ENCODE peak calls at places on chromosomes 7 and 10, in ten cellular contexts. M is lung, X is BJ, G is T-helper 17 cell, Z is hepatic stellate cell, Q is HS-5, L is NCI-H1092, D is stromal cell of bone marrow, N is epithelial cell of prostate, A is NB4. O is an unnamed sample.

GRCh38 chr7:99737726-99738125 is 2.7 kb upstream of the CYP3A7 start:
- DNase-seq in M (no peak), X (no peak), G (no peak), Z (no peak), Q (no peak), L (no peak), D (no peak), N (peak; percentile 64), A (no peak), O (peak; percentile 30)

GRCh38 chr7:78185149-78185745 is 386.7 kb downstream of the PHTF2 start:
- DNase-seq in M (no peak), X (no peak), G (no peak), Z (no peak), Q (no peak), L (no peak), D (no peak), N (peak; percentile 31), A (no peak), O (no peak)

GRCh38 chr10:22459496-22459895 is 114.2 kb downstream of the SPAG6 start:
- DNase-seq in M (no peak), X (no peak), G (no peak), Z (no peak), Q (no peak), L (no peak), D (no peak), N (no peak), A (no peak), O (no peak)

GRCh38 chr10:26555719-26556368 is 117.7 kb downstream of the APBB1IP start:
- DNase-seq in M (peak; percentile 83), X (peak; percentile 48), G (no peak), Z (no peak), Q (no peak), L (no peak), D (peak; percentile 84), N (peak; percentile 29), A (peak; percentile 79), O (peak; percentile 32)

GRCh38 chr7:45147858-45148652 is 9.5 kb upstream of the RAMP3 start:
- DNase-seq in M (no peak), X (no peak), G (no peak), Z (no peak), Q (no peak), L (no peak), D (no peak), N (no peak), A (no peak), O (no peak)

GRCh38 chr7:12066561-12066960 is 144.5 kb upstream of the TMEM106B start:
- DNase-seq in M (no peak), X (no peak), G (no peak), Z (no peak), Q (peak; percentile 25), L (no peak), D (no peak), N (peak; percentile 91), A (no peak), O (no peak)

GRCh38 chr7:110317699-110318265 is 773.1 kb upstream of the LRRN3 start:
- DNase-seq in M (no peak), X (no peak), G (no peak), Z (peak; percentile 17), Q (no peak), L (no peak), D (no peak), N (no peak), A (peak; percentile 7), O (no peak)

GRCh38 chr7:131305152-131305551 is 22.5 kb upstream of the MKLN1 start:
- DNase-seq in M (no peak), X (no peak), G (no peak), Z (no peak), Q (no peak), L (no peak), D (no peak), N (no peak), A (no peak), O (no peak)

GRCh38 chr7:36016648-36017047 is 136.4 kb upstream of the EEPD1 start:
- DNase-seq in M (no peak), X (no peak), G (no peak), Z (no peak), Q (no peak), L (no peak), D (no peak), N (no peak), A (no peak), O (no peak)

GRCh38 chr7:27245124-27245797 is 2.7 kb downstream of the EVX1 start:
- DNase-seq in M (no peak), X (no peak), G (no peak), Z (no peak), Q (no peak), L (no peak), D (no peak), N (no peak), A (no peak), O (no peak)

GRCh38 chr7:41003031-41003925 is 699.6 kb downstream of the INHBA start:
- DNase-seq in M (peak; percentile 46), X (no peak), G (no peak), Z (no peak), Q (no peak), L (no peak), D (no peak), N (no peak), A (peak; percentile 73), O (no peak)

GRCh38 chr10:14244147-14244546 is 86.6 kb downstream of the FRMD4A start:
- DNase-seq in M (no peak), X (no peak), G (no peak), Z (no peak), Q (no peak), L (no peak), D (no peak), N (no peak), A (peak; percentile 15), O (no peak)

GRCh38 chr10:122143238-122143841 is 127.8 kb upstream of the BTBD16 start:
- DNase-seq in M (no peak), X (no peak), G (no peak), Z (no peak), Q (no peak), L (no peak), D (no peak), N (peak; percentile 27), A (peak; percentile 81), O (no peak)

GRCh38 chr10:27360581-27361172 is 120.1 kb upstream of the ACBD5 start:
- DNase-seq in M (peak; percentile 83), X (no peak), G (peak; percentile 81), Z (peak; percentile 25), Q (no peak), L (peak; percentile 53), D (peak; percentile 32), N (no peak), A (peak; percentile 78), O (peak; percentile 17)

GRCh38 chr7:2860627-2861133 is 16.6 kb upstream of the GNA12 start:
- DNase-seq in M (no peak), X (no peak), G (no peak), Z (no peak), Q (no peak), L (no peak), D (no peak), N (peak; percentile 75), A (no peak), O (no peak)

GRCh38 chr10:27637601-27638000 is 108.0 kb downstream of the MKX start:
- DNase-seq in M (no peak), X (no peak), G (no peak), Z (no peak), Q (no peak), L (no peak), D (no peak), N (no peak), A (no peak), O (no peak)

GRCh38 chr10:46094931-46095755 is 49.1 kb upstream of the MSMB start:
- DNase-seq in M (no peak), X (no peak), G (no peak), Z (no peak), Q (no peak), L (no peak), D (no peak), N (no peak), A (peak; percentile 56), O (no peak)

GRCh38 chr7:80134536-80135305 is at the start of gene GNAI1:
- DNase-seq in M (peak; percentile 71), X (no peak), G (no peak), Z (peak; percentile 63), Q (no peak), L (peak; percentile 85), D (peak; percentile 67), N (peak; percentile 70), A (peak; percentile 50), O (no peak)

GRCh38 chr7:112649560-112649959 is 140.6 kb downstream of the TMEM168 start:
- DNase-seq in M (no peak), X (no peak), G (no peak), Z (no peak), Q (no peak), L (no peak), D (no peak), N (no peak), A (no peak), O (no peak)

GRCh38 chr10:61262486-61263261 is 190.5 kb downstream of the TMEM26 start:
- DNase-seq in M (no peak), X (peak; percentile 51), G (no peak), Z (peak; percentile 11), Q (peak; percentile 45), L (no peak), D (peak; percentile 55), N (no peak), A (no peak), O (no peak)

GRCh38 chr7:111290419-111290818 is 199.5 kb downstream of the LRRN3 start:
- DNase-seq in M (no peak), X (no peak), G (no peak), Z (no peak), Q (no peak), L (no peak), D (no peak), N (no peak), A (no peak), O (no peak)

GRCh38 chr7:875051-875450 is 1.3 kb upstream of the GET4 start:
- DNase-seq in M (no peak), X (no peak), G (no peak), Z (no peak), Q (no peak), L (peak; percentile 47), D (no peak), N (no peak), A (no peak), O (peak; percentile 5)

GRCh38 chr7:93620057-93620456 is 45.5 kb upstream of the CALCR start:
- DNase-seq in M (no peak), X (no peak), G (no peak), Z (no peak), Q (no peak), L (no peak), D (no peak), N (no peak), A (no peak), O (no peak)

GRCh38 chr7:108294595-108294994 is 161.6 kb downstream of the NRCAM start:
- DNase-seq in M (no peak), X (no peak), G (no peak), Z (no peak), Q (no peak), L (no peak), D (no peak), N (no peak), A (peak; percentile 80), O (no peak)

GRCh38 chr7:120997902-120998301 is 9.4 kb downstream of the CPED1 start:
- DNase-seq in M (no peak), X (no peak), G (no peak), Z (no peak), Q (no peak), L (no peak), D (no peak), N (no peak), A (peak; percentile 13), O (no peak)

GRCh38 chr10:123205041-123205440 is 50.8 kb downstream of the BUB3 start:
- DNase-seq in M (no peak), X (no peak), G (no peak), Z (no peak), Q (no peak), L (no peak), D (no peak), N (no peak), A (no peak), O (no peak)

GRCh38 chr10:122204691-122205489 is 66.2 kb upstream of the BTBD16 start:
- DNase-seq in M (no peak), X (no peak), G (no peak), Z (no peak), Q (no peak), L (no peak), D (no peak), N (no peak), A (no peak), O (no peak)

GRCh38 chr7:44280993-44281721 is 44.2 kb downstream of the CAMK2B start:
- DNase-seq in M (no peak), X (no peak), G (no peak), Z (no peak), Q (no peak), L (no peak), D (no peak), N (no peak), A (no peak), O (no peak)